ENCODE peak calls at places on chromosomes 7 and 10, in five cellular contexts. R is endothelial cell, H is cardiac fibroblast, F is astrocyte of the spinal cord, E is HFFc6. I is an unnamed sample.

GRCh38 chr7:93142127-93142526 is 6.1 kb downstream of the SAMD9L start:
- DNase-seq in R (no peak), H (peak), F (no peak), E (no peak), I (no peak)

GRCh38 chr10:47404446-47404845 is 20.4 kb upstream of the ZNF488 start:
- DNase-seq in R (no peak), H (no peak), F (no peak), E (no peak), I (no peak)

GRCh38 chr10:119281581-119282071 is 74.3 kb downstream of the GRK5 start:
- DNase-seq in R (no peak), H (peak), F (peak), E (no peak), I (peak)

GRCh38 chr10:28939352-28940157 is 262.2 kb downstream of the BAMBI start:
- DNase-seq in R (peak), H (peak), F (peak), E (no peak), I (peak)

GRCh38 chr10:86356306-86356705 is 10.3 kb downstream of the GRID1 start:
- DNase-seq in R (no peak), H (no peak), F (no peak), E (no peak), I (no peak)

GRCh38 chr7:142753366-142753765 is 4.1 kb downstream of the PRSS1 start:
- DNase-seq in R (no peak), H (no peak), F (no peak), E (no peak), I (no peak)

GRCh38 chr7:159036916-159037605 is 107.6 kb downstream of the VIPR2 start:
- DNase-seq in R (no peak), H (no peak), F (no peak), E (no peak), I (peak)

GRCh38 chr7:112143151-112143550 is 63.0 kb downstream of the DOCK4 start:
- DNase-seq in R (no peak), H (no peak), F (no peak), E (no peak), I (no peak)

GRCh38 chr7:130227883-130228575 is 20.4 kb downstream of the SSMEM1 start:
- DNase-seq in R (no peak), H (no peak), F (no peak), E (no peak), I (no peak)

GRCh38 chr7:113918946-113919345 is at the start of gene PPP1R3A:
- DNase-seq in R (no peak), H (no peak), F (no peak), E (no peak), I (peak)

GRCh38 chr10:123135415-123136141 is at the start of gene HMX3:
- DNase-seq in R (no peak), H (peak), F (no peak), E (no peak), I (no peak)

GRCh38 chr10:72274730-72275350 is 1.1 kb downstream of the DDIT4 start:
- DNase-seq in R (peak), H (peak), F (peak), E (peak), I (peak)

GRCh38 chr7:55066479-55066878 is 47.7 kb downstream of the EGFR start:
- DNase-seq in R (no peak), H (peak), F (peak), E (no peak), I (no peak)

GRCh38 chr10:104488046-104488832 is 134.6 kb downstream of the CFAP58 start:
- DNase-seq in R (no peak), H (no peak), F (no peak), E (no peak), I (no peak)

GRCh38 chr7:157235357-157236018 is 96.8 kb downstream of the UBE3C start:
- DNase-seq in R (no peak), H (peak), F (peak), E (peak), I (no peak)

GRCh38 chr10:112307631-112308502 is 24.7 kb downstream of the TECTB start:
- DNase-seq in R (peak), H (peak), F (peak), E (peak), I (peak)

GRCh38 chr10:15084502-15084922 is 4.1 kb downstream of the ACBD7 start:
- DNase-seq in R (no peak), H (peak), F (peak), E (peak), I (peak)

GRCh38 chr10:49139866-49140195 is 6.0 kb upstream of the FAM170B start:
- DNase-seq in R (no peak), H (peak), F (peak), E (peak), I (no peak)

GRCh38 chr10:69797959-69798358 is 3.7 kb upstream of the COL13A1 start:
- DNase-seq in R (no peak), H (no peak), F (no peak), E (peak), I (no peak)

GRCh38 chr10:121974019-121974534 is 940 bp downstream of the NSMCE4A start:
- DNase-seq in R (no peak), H (no peak), F (no peak), E (no peak), I (no peak)

GRCh38 chr7:30549933-30550493 is 44.7 kb upstream of the GARS1 start:
- DNase-seq in R (no peak), H (peak), F (no peak), E (no peak), I (no peak)

GRCh38 chr7:152341039-152341913 is 94.5 kb downstream of the KMT2C start:
- DNase-seq in R (peak), H (peak), F (peak), E (peak), I (peak)

GRCh38 chr7:128351296-128352123 is 7.8 kb upstream of the RBM28 start:
- DNase-seq in R (no peak), H (no peak), F (no peak), E (no peak), I (no peak)

GRCh38 chr7:130831817-130832481 is 97.9 kb upstream of the KLF14 start:
- DNase-seq in R (peak), H (peak), F (peak), E (no peak), I (no peak)

GRCh38 chr7:67962863-67963262 is 966.2 kb downstream of the TYW1 start:
- DNase-seq in R (no peak), H (no peak), F (no peak), E (no peak), I (no peak)

GRCh38 chr10:69320521-69320920 is 42.2 kb downstream of the HK1 start:
- DNase-seq in R (no peak), H (no peak), F (no peak), E (no peak), I (no peak)

GRCh38 chr7:127809285-127809702 is 157.3 kb downstream of the SND1 start:
- DNase-seq in R (no peak), H (peak), F (peak), E (peak), I (no peak)

GRCh38 chr10:64409349-64409748 is 888.1 kb downstream of the REEP3 start:
- DNase-seq in R (no peak), H (no peak), F (no peak), E (no peak), I (no peak)

GRCh38 chr10:57849726-57850357 is 417.9 kb downstream of the IPMK start:
- DNase-seq in R (no peak), H (peak), F (peak), E (no peak), I (no peak)

GRCh38 chr7:4733936-4734528 is 41.4 kb upstream of the AP5Z1 start:
- DNase-seq in R (no peak), H (no peak), F (peak), E (no peak), I (no peak)

DNA sequence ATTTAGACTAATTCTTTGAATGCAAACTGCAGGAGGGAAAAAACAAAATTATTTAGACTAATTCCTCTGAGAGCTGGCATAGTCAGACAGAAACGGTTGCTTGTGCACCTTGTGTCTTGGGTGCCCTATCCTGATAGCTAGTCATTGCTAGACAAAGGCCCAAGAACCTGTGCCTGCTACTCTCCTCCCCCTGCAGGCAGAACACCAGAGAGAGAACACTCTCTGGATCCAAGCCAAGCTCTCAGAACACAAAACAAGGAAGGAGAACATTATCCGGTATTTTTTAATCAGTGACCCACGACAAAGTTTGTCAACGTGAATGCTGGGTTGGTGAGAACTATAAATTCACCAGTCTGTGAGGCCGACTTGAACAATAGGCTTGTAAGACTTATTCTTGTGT is 18.9 kb upstream of the PPP1R9A start:
- DNase-seq in R (no peak), H (peak), F (peak), E (no peak), I (peak)
- TF ChIP-seq CTCF in R (no peak), H (peak), F (peak), E (no peak), I (peak)

GRCh38 chr10:94439275-94439861 is 37.0 kb downstream of the TBC1D12 start:
- DNase-seq in R (peak), H (peak), F (peak), E (no peak), I (no peak)
- TF ChIP-seq CTCF in R (no peak), H (peak), F (no peak), E (no peak), I (no peak)

GRCh38 chr10:92181575-92181974 is 109.3 kb downstream of the CPEB3 start:
- DNase-seq in R (no peak), H (peak), F (no peak), E (no peak), I (no peak)
- TF ChIP-seq CTCF in R (peak), H (peak), F (peak), E (peak), I (peak)

GRCh38 chr7:7617550-7617949 is 23.0 kb upstream of the UMAD1 start:
- DNase-seq in R (no peak), H (no peak), F (no peak), E (no peak), I (no peak)

GRCh38 chr7:7620644-7621210 is 19.8 kb upstream of the UMAD1 start:
- DNase-seq in R (no peak), H (no peak), F (no peak), E (no peak), I (no peak)

GRCh38 chr7:7618410-7618809 is 22.1 kb upstream of the UMAD1 start:
- DNase-seq in R (no peak), H (no peak), F (no peak), E (no peak), I (no peak)

DNA sequence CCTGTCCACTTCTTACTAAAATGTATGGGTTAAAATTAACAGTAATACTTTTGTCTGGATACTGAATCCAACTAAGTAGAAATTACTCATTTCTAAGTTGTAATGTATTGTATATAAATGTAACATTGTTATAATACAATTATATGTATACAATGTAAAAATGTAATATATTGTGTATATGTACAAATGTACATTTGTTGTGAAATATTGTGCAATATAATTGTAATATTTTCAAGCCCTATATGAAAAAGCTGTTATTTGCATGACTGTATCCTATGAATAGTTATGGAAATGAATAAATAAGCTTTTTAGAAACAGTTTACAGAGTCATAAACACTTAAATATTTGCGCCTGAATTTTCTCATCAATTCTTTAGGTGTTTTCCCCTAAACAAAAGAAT is 20.3 kb upstream of the UMAD1 start:
- DNase-seq in R (no peak), H (no peak), F (no peak), E (no peak), I (no peak)
- TF ChIP-seq CTCF in R (no peak), H (no peak), F (no peak), E (no peak), I (no peak)

GRCh38 chr10:131083915-131084790 is 227.4 kb downstream of the TCERG1L start:
- DNase-seq in R (no peak), H (no peak), F (no peak), E (no peak), I (no peak)
- TF ChIP-seq CTCF in R (no peak), H (no peak), F (no peak), E (no peak), I (no peak)

GRCh38 chr10:62017141-62017870 is 115.8 kb downstream of the ARID5B start:
- DNase-seq in R (no peak), H (no peak), F (no peak), E (peak), I (no peak)
- TF ChIP-seq CTCF in R (no peak), H (no peak), F (no peak), E (no peak), I (no peak)

GRCh38 chr7:31724696-31725095 is 37.7 kb downstream of the PPP1R17 start:
- DNase-seq in R (no peak), H (peak), F (no peak), E (no peak), I (no peak)

GRCh38 chr7:31734456-31734855 is 47.4 kb downstream of the PPP1R17 start:
- DNase-seq in R (no peak), H (no peak), F (no peak), E (peak), I (no peak)

DNA sequence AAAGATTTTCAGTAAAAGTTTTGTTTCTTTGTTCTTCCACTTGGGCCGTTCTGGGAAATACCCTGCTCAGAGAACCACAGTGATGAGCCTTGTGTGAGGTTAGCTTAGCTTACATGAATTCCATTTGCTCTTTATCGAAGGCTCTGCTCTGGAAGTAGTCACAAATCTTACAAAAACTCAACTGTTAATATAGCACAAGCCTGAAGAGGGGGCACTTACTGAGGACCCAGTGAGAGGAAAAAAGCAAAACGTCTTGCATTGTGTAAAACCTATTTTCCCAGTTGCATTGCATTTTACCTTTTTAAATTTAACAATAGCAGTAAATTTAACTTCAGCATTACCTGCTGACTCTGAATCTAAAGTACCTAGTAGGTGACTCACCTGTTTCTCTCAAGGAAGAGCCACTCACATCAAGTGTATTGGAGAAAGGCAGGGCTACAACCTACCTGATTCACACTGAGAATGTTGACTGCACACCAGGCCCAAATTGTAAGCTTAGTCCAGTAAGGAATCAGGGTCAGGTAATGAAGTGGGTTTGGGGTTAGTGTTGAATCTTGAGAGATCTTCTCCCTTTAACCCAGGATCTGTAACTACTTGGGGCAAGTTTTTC is 42.3 kb downstream of the PPP1R17 start:
- DNase-seq in R (no peak), H (no peak), F (no peak), E (no peak), I (no peak)
- TF ChIP-seq CTCF in R (peak), H (no peak), F (peak), E (no peak), I (no peak)

GRCh38 chr7:17769918-17770317 is 170.4 kb downstream of the SNX13 start:
- DNase-seq in R (peak), H (peak), F (peak), E (peak), I (peak)
- TF ChIP-seq CTCF in R (peak), H (peak), F (peak), E (peak), I (peak)